ENCODE peak calls at places on chromosomes 12 and 14, in eight cellular contexts. T is heart left ventricle, X is pancreas, Z is IMR-90, O is ascending aorta, W is PC-3, P is dorsolateral prefrontal cortex, M is heart right ventricle. R is an unnamed sample.

GRCh38 chr14:32254952-32255679 is 52.0 kb upstream of the RNU6-8 start:
- DNase-seq in O (peak; percentile 23), M (peak; percentile 51), X (peak; percentile 33), Z (peak; percentile 70), T (peak; percentile 58), W (peak; percentile 83), P (peak; percentile 54), R (peak; percentile 59)

GRCh38 chr12:110590806-110591326 is 7.7 kb upstream of the PPTC7 start:
- DNase-seq in X (no peak), P (no peak), Z (peak; percentile 44), W (no peak), O (no peak), M (no peak), T (no peak), R (no peak)

GRCh38 chr12:466039-466438 is 6.3 kb downstream of the B4GALNT3 start:
- DNase-seq in T (peak; percentile 45), M (peak; percentile 26), Z (no peak), X (no peak), P (no peak), W (no peak), O (no peak), R (no peak)

GRCh38 chr12:33427071-33427470 is 12.5 kb downstream of the SYT10 start:
- DNase-seq in Z (no peak), O (no peak), P (no peak), W (peak; percentile 45), T (no peak), X (no peak), M (no peak), R (no peak)

GRCh38 chr14:89386214-89386886 is 30.7 kb downstream of the FOXN3 start:
- DNase-seq in P (no peak), X (no peak), W (no peak), T (peak; percentile 68), O (no peak), Z (peak; percentile 22), M (no peak), R (peak; percentile 12)

GRCh38 chr12:46209165-46209564 is 59.7 kb downstream of the SLC38A1 start:
- DNase-seq in T (no peak), Z (peak; percentile 51), M (no peak), P (no peak), W (peak; percentile 80), O (no peak), X (no peak), R (no peak)

GRCh38 chr12:102543494-102543893 is 63.1 kb upstream of the IGF1 start:
- DNase-seq in W (no peak), Z (peak; percentile 28), X (no peak), T (no peak), M (no peak), O (no peak), P (no peak), R (no peak)

GRCh38 chr14:21102472-21103164 is 1.8 kb downstream of the TMEM253 start:
- DNase-seq in O (no peak), P (no peak), T (no peak), X (no peak), Z (no peak), W (no peak), M (no peak), R (no peak)

GRCh38 chr14:39360316-39360715 is 71.9 kb downstream of the FBXO33 start:
- DNase-seq in T (no peak), P (no peak), M (no peak), W (no peak), X (no peak), O (no peak), Z (no peak), R (no peak)

GRCh38 chr14:34374998-34375740 is 86.9 kb downstream of the SPTSSA start:
- DNase-seq in Z (no peak), W (peak; percentile 80), O (no peak), M (no peak), P (no peak), T (no peak), X (no peak), R (no peak)

GRCh38 chr14:106518054-106518943 is 991.9 kb downstream of the TMEM121 start:
- DNase-seq in Z (no peak), W (no peak), P (no peak), T (peak; percentile 31), X (peak; percentile 29), O (no peak), M (peak; percentile 43), R (no peak)

GRCh38 chr14:96001866-96002510 is 37.2 kb upstream of the C14orf132 start:
- DNase-seq in X (no peak), W (no peak), M (no peak), T (no peak), Z (peak; percentile 8), P (no peak), O (no peak), R (no peak)

GRCh38 chr14:42872775-42873174 is 1266.1 kb downstream of the LRFN5 start:
- DNase-seq in X (no peak), W (no peak), T (no peak), M (no peak), Z (no peak), O (no peak), P (no peak), R (no peak)

GRCh38 chr12:100565987-100566545 is 7.4 kb upstream of the GAS2L3 start:
- DNase-seq in W (no peak), X (no peak), O (no peak), Z (no peak), P (no peak), T (no peak), M (no peak), R (no peak)

GRCh38 chr14:84252706-84253105 is 1277.2 kb upstream of the FLRT2 start:
- DNase-seq in X (no peak), Z (no peak), T (no peak), O (no peak), W (no peak), M (no peak), P (no peak), R (peak; percentile 54)

GRCh38 chr12:10613334-10614055 is at the start of gene MAGOHB:
- DNase-seq in Z (peak; percentile 96), M (peak; percentile 97), T (peak; percentile 96), X (peak; percentile 95), P (peak; percentile 91), O (peak; percentile 82), W (peak; percentile 95), R (peak; percentile 95)

GRCh38 chr12:10612954-10613333 is 465 bp downstream of the MAGOHB start:
- DNase-seq in W (peak; percentile 7), M (no peak), O (no peak), T (no peak), P (no peak), X (no peak), Z (no peak), R (no peak)

GRCh38 chr12:10614056-10614370 is 604 bp upstream of the MAGOHB start:
- DNase-seq in T (no peak), W (no peak), Z (no peak), M (no peak), P (no peak), X (no peak), O (no peak), R (no peak)

GRCh38 chr12:10617868-10618267 is 4.5 kb upstream of the MAGOHB start:
- DNase-seq in T (no peak), O (no peak), P (no peak), W (no peak), X (no peak), M (no peak), Z (peak; percentile 10), R (no peak)

GRCh38 chr12:10615532-10615931 is 2.1 kb upstream of the MAGOHB start:
- DNase-seq in X (no peak), W (peak; percentile 42), Z (no peak), P (no peak), M (no peak), O (no peak), T (no peak), R (no peak)
- TF ChIP-seq CTCF in X (no peak), W (no peak), Z (no peak), P (no peak), M (no peak), O (no peak), T (no peak), R (no peak)

DNA sequence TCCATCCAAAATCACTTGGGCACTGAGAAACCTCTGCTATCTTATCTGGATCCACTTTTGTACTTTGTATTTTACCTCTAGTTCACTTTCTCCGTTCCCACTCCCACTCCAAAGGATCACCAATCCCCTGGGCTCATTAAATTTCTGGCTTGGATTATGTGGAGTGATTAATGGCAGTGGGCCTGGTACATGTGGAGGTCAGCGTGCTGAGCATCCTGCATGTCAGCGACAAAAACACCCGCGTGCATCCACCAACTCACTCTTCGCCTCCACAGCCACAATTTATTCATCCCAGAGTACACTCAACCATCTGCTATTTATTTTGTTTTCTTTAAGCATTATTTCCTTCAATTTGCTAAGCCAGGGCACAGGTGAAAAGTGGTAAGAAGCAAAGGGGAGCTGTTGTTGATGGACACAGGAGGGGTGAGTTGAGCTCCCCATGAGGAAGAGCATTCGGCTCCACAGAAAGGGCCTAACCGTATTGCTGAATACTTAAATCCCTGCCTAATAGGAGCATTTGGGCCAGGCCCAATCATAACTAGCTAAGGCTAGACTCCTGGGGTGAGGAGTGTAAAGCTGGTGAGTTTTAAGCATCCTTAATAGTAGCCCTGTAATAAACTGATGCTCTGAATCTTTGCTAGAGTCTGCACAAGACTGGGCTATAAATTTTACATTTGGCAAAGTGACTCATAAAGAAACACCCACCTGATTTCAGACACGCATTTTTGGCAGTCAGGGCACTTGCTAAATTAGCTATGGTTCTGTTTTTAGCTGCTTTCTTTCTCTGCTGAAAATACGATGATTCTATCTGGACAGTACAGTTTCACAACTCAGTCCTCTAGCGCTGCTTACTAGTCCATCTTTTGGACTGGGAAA is 137.8 kb downstream of the SLC25A21 start:
- DNase-seq in T (no peak), X (no peak), Z (peak; percentile 20), O (no peak), M (no peak), W (no peak), P (no peak), R (no peak)
- H3K4me3 ChIP-seq in T (no peak overlapping the region), X (no peak overlapping the region), Z (no peak overlapping the region), O (peak overlapping the region; percentile 17), M (no peak overlapping the region), W (no peak overlapping the region), P (no peak overlapping the region), R (no peak overlapping the region)

GRCh38 chr14:68103841-68104240 is 284.3 kb downstream of the RAD51B start:
- DNase-seq in M (no peak), Z (no peak), T (no peak), X (no peak), O (no peak), P (no peak), W (no peak), R (no peak)
- H3K27ac ChIP-seq in M (no peak overlapping the region), Z (no peak overlapping the region), T (no peak overlapping the region), X (no peak overlapping the region), O (peak overlapping the region; percentile 15), P (no peak overlapping the region), W (no peak overlapping the region), R (no peak overlapping the region)

DNA sequence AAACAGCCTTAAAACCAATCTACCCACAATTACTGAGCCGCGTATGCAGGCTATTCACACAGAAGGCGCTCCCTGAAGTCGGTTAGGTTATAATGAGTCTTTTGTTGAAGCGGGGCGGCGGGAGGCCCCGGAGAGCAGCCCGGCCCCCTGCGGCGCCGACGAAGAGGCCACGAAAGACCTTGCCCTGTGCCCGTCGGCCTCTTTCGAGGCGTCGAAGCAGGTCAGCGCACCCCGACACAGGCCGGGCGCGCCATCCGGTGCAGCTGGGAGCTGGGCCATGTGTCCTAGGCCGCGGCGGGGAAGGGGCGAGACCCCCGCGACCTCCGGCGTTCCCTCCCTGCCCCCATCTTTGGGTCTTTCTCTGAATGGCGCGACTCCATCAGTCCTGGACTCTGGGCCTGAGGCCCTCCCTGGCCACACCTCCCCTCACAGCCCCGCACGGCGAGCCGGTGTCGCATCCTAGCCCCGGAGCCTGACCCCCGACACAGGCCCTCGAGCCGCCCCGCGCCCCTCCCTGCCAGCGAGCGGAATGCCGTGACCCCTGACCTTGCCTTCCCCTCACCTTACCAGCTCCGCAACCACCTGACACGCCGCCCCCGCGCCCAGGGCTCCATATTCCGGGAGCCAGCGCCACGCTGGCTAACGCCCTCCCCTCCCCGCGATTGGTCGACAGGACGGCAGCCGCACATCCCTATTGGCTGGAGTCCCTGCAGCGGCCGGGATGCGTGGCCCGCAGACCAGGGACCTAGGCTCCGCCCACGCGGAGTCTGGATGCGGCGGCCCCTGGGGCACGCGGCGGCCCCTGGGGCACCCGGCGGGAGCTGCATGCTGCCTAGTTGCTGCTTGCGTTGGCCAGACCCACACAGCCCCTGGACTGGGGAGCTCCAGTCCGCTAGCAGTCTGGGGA is at the start of gene SLC11A2:
- DNase-seq in W (peak; percentile 94), O (peak; percentile 84), X (peak; percentile 97), P (peak; percentile 96), M (peak; percentile 96), Z (peak; percentile 90), T (peak; percentile 97), R (peak; percentile 95)
- TF ChIP-seq CTCF in W (no peak), O (peak; percentile 18), X (no peak), P (no peak), M (no peak), Z (peak; percentile 6), T (no peak), R (no peak)

R was measured in endothelial cell of umbilical vein.